ENCODE peak calls at places on chromosomes 7 and 10, in four cellular contexts. K is GM12878, L is H1, W is K562. D is an unnamed sample.

GRCh38 chr7:43758861-43759683 is 592 bp downstream of the BLVRA start:
- DNase-seq in K (no peak), W (peak), L (no peak), D (no peak)

GRCh38 chr7:158157460-158157859 is 430.2 kb downstream of the PTPRN2 start:
- DNase-seq in K (no peak), W (no peak), L (no peak), D (no peak)

GRCh38 chr7:33395340-33395739 is 266.0 kb downstream of the BBS9 start:
- DNase-seq in K (no peak), W (no peak), L (no peak), D (no peak)

GRCh38 chr7:16962986-16963385 is 81.2 kb upstream of the AGR3 start:
- DNase-seq in K (no peak), L (no peak), W (no peak), D (no peak)

GRCh38 chr10:101718681-101719275 is 23.8 kb upstream of the FBXW4 start:
- DNase-seq in W (no peak), L (no peak), K (no peak), D (no peak)

GRCh38 chr10:5466451-5466996 is 32.8 kb downstream of the CALML5 start:
- DNase-seq in K (no peak), W (peak), L (peak), D (peak)

GRCh38 chr7:88522771-88523316 is 216.2 kb upstream of the STEAP4 start:
- DNase-seq in K (no peak), L (no peak), W (no peak), D (no peak)

GRCh38 chr7:140384894-140385650 is 13.3 kb downstream of the SLC37A3 start:
- DNase-seq in L (no peak), W (no peak), K (no peak), D (no peak)

GRCh38 chr7:33669251-33669670 is 236.1 kb upstream of the BMPER start:
- DNase-seq in K (no peak), L (no peak), W (no peak), D (peak)

GRCh38 chr10:124596116-124596785 is 134.6 kb downstream of the LHPP start:
- DNase-seq in K (no peak), L (no peak), W (no peak), D (no peak)
- TF ChIP-seq ZNF274 in K (no peak), L (no peak), W (no peak), D (no peak)

DNA sequence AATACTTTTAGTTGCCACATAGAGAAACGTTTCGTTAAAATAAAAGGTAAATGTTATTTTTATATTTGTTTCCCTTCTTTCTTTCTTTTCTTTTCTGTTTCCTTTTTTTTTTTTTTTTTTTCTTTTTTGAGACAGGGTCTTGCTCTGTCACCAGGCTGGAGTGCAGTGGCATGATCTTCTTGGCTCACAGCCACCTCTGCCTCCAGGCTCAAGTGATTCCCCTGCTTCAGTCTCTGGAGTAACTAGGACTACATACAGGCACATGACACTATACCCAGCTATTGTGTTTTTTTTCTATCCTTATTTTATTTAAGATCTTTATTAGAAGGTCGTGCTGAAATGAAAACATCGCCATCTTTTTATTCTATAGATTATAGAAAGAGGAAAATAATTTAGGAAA is 661.8 kb upstream of the MBL2 start:
- DNase-seq in K (no peak), W (no peak), L (no peak), D (no peak)
- TF ChIP-seq BRCA1 in K (no peak), W (no peak), L (no peak), D (no peak)

GRCh38 chr7:2589341-2589740 is 30.6 kb downstream of the IQCE start:
- DNase-seq in K (no peak), W (no peak), L (no peak), D (no peak)
- TF ChIP-seq ZNF274 in K (no peak), W (no peak), L (no peak), D (no peak)

DNA sequence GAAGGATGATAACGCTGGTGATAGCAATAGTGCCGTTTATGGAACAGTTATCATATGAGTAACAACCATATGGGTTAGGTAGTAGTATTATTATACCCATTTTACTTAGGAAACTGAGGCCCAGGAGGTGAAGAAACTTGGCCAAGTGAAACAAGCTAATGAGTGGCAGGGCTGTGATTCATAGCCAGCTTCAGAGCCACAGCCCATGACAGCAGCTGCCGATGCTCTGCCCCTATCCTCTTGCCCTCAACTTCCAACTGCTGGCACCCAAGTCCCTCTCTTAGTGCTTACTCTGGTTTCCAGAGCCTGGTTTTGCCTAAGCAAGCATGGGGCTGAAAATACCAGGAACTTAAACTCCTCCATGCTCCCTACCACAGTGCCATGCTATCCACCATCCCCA is 12.3 kb downstream of the SH3PXD2A start:
- DNase-seq in L (no peak), K (no peak), W (no peak), D (no peak)
- TF ChIP-seq BRCA1 in L (no peak), K (no peak), W (no peak), D (no peak)

D was measured in HepG2.